ENCODE peak calls at places on chromosomes 11 and 22, in nine cellular contexts. One of them, this sample, is unnamed. For H3K27me3, the result is how much of the 10 kb centered on the place peaks cover.

GRCh38 chr11:76206327-76207081 is at the start of gene WNT11:
- DNase-seq in transverse colon: peak
- DNase-seq in thoracic aorta: no peak
- DNase-seq in Peyer's patch: peak
- DNase-seq in IMR-90: no peak
- DNase-seq in H9: peak
- DNase-seq in stomach: peak
- DNase-seq in PC-9: peak
- DNase-seq in fibroblast of lung: peak
- DNase-seq in this sample: no peak

GRCh38 chr22:29216873-29217666 is 11.4 kb downstream of the EMID1 start:
- DNase-seq in transverse colon: no peak
- DNase-seq in thoracic aorta: no peak
- DNase-seq in Peyer's patch: no peak
- DNase-seq in IMR-90: peak
- DNase-seq in H9: peak
- DNase-seq in stomach: no peak
- DNase-seq in PC-9: no peak
- DNase-seq in fibroblast of lung: peak
- DNase-seq in this sample: no peak

GRCh38 chr11:116603783-116604323 is 168.9 kb downstream of the BUD13 start:
- DNase-seq in transverse colon: no peak
- DNase-seq in thoracic aorta: no peak
- DNase-seq in Peyer's patch: no peak
- DNase-seq in IMR-90: no peak
- DNase-seq in H9: no peak
- DNase-seq in stomach: no peak
- DNase-seq in PC-9: no peak
- DNase-seq in fibroblast of lung: no peak
- DNase-seq in this sample: no peak

GRCh38 chr11:6129011-6129410 is 21.5 kb downstream of the OR56B4 start:
- DNase-seq in transverse colon: no peak
- DNase-seq in thoracic aorta: no peak
- DNase-seq in Peyer's patch: no peak
- DNase-seq in IMR-90: no peak
- DNase-seq in H9: no peak
- DNase-seq in stomach: no peak
- DNase-seq in PC-9: no peak
- DNase-seq in fibroblast of lung: no peak
- DNase-seq in this sample: no peak

GRCh38 chr11:12478743-12479142 is 101.4 kb downstream of the PARVA start:
- DNase-seq in transverse colon: no peak
- DNase-seq in thoracic aorta: no peak
- DNase-seq in Peyer's patch: no peak
- DNase-seq in IMR-90: peak
- DNase-seq in H9: no peak
- DNase-seq in stomach: no peak
- DNase-seq in PC-9: no peak
- DNase-seq in fibroblast of lung: peak
- DNase-seq in this sample: no peak

GRCh38 chr11:105937738-105938137 is 84.3 kb downstream of the MSANTD4 start:
- DNase-seq in transverse colon: no peak
- DNase-seq in thoracic aorta: no peak
- DNase-seq in Peyer's patch: no peak
- DNase-seq in IMR-90: peak
- DNase-seq in H9: no peak
- DNase-seq in stomach: no peak
- DNase-seq in PC-9: no peak
- DNase-seq in fibroblast of lung: peak
- DNase-seq in this sample: no peak

GRCh38 chr11:71977743-71978418 is 20.8 kb upstream of the IL18BP start:
- DNase-seq in transverse colon: peak
- DNase-seq in thoracic aorta: no peak
- DNase-seq in Peyer's patch: peak
- DNase-seq in IMR-90: peak
- DNase-seq in H9: no peak
- DNase-seq in stomach: peak
- DNase-seq in PC-9: peak
- DNase-seq in fibroblast of lung: peak
- DNase-seq in this sample: peak

GRCh38 chr11:86687083-86687799 is 14.8 kb upstream of the ME3 start:
- DNase-seq in transverse colon: no peak
- DNase-seq in thoracic aorta: no peak
- DNase-seq in Peyer's patch: no peak
- DNase-seq in IMR-90: no peak
- DNase-seq in H9: no peak
- DNase-seq in stomach: no peak
- DNase-seq in PC-9: no peak
- DNase-seq in fibroblast of lung: peak
- DNase-seq in this sample: no peak

GRCh38 chr22:23745780-23746179 is 5.1 kb downstream of the ZNF70 start:
- DNase-seq in transverse colon: no peak
- DNase-seq in thoracic aorta: no peak
- DNase-seq in Peyer's patch: no peak
- DNase-seq in IMR-90: no peak
- DNase-seq in H9: no peak
- DNase-seq in stomach: peak
- DNase-seq in PC-9: no peak
- DNase-seq in fibroblast of lung: no peak
- DNase-seq in this sample: no peak

GRCh38 chr22:50693462-50693861 is 20.8 kb downstream of the SHANK3 start:
- DNase-seq in transverse colon: no peak
- DNase-seq in thoracic aorta: no peak
- DNase-seq in Peyer's patch: no peak
- DNase-seq in IMR-90: no peak
- DNase-seq in H9: no peak
- DNase-seq in stomach: no peak
- DNase-seq in PC-9: no peak
- DNase-seq in fibroblast of lung: no peak
- DNase-seq in this sample: no peak

GRCh38 chr11:113632981-113633380 is 73.1 kb downstream of the TMPRSS5 start:
- DNase-seq in transverse colon: no peak
- DNase-seq in thoracic aorta: peak
- DNase-seq in Peyer's patch: no peak
- DNase-seq in IMR-90: no peak
- DNase-seq in H9: no peak
- DNase-seq in stomach: no peak
- DNase-seq in PC-9: no peak
- DNase-seq in fibroblast of lung: peak
- DNase-seq in this sample: no peak

GRCh38 chr11:65338680-65339079 is 5.0 kb downstream of the DPF2 start:
- DNase-seq in transverse colon: no peak
- DNase-seq in thoracic aorta: no peak
- DNase-seq in Peyer's patch: no peak
- DNase-seq in IMR-90: no peak
- DNase-seq in H9: no peak
- DNase-seq in stomach: no peak
- DNase-seq in PC-9: no peak
- DNase-seq in fibroblast of lung: no peak
- DNase-seq in this sample: no peak

GRCh38 chr11:116471608-116472007 is 301.2 kb downstream of the BUD13 start:
- DNase-seq in transverse colon: no peak
- DNase-seq in thoracic aorta: no peak
- DNase-seq in Peyer's patch: no peak
- DNase-seq in IMR-90: peak
- DNase-seq in H9: no peak
- DNase-seq in stomach: no peak
- DNase-seq in PC-9: no peak
- DNase-seq in fibroblast of lung: peak
- DNase-seq in this sample: no peak

GRCh38 chr11:47004595-47005033 is 68.1 kb downstream of the CSTPP1 start:
- DNase-seq in transverse colon: peak
- DNase-seq in thoracic aorta: peak
- DNase-seq in Peyer's patch: peak
- DNase-seq in IMR-90: peak
- DNase-seq in H9: no peak
- DNase-seq in stomach: peak
- DNase-seq in PC-9: peak
- DNase-seq in fibroblast of lung: peak
- DNase-seq in this sample: no peak

GRCh38 chr11:13030857-13031256 is 21.7 kb downstream of the RASSF10 start:
- DNase-seq in transverse colon: peak
- DNase-seq in thoracic aorta: no peak
- DNase-seq in Peyer's patch: no peak
- DNase-seq in IMR-90: no peak
- DNase-seq in H9: no peak
- DNase-seq in stomach: peak
- DNase-seq in PC-9: no peak
- DNase-seq in fibroblast of lung: no peak
- DNase-seq in this sample: no peak

GRCh38 chr11:58900479-58901420 is 38.5 kb upstream of the GLYATL1 start:
- DNase-seq in transverse colon: peak
- DNase-seq in thoracic aorta: no peak
- DNase-seq in Peyer's patch: peak
- DNase-seq in IMR-90: peak
- DNase-seq in H9: peak
- DNase-seq in stomach: peak
- DNase-seq in PC-9: peak
- DNase-seq in fibroblast of lung: peak
- DNase-seq in this sample: no peak

GRCh38 chr11:122642971-122643370 is 12.6 kb upstream of the UBASH3B start:
- DNase-seq in transverse colon: no peak
- DNase-seq in thoracic aorta: no peak
- DNase-seq in Peyer's patch: no peak
- DNase-seq in IMR-90: peak
- DNase-seq in H9: no peak
- DNase-seq in stomach: no peak
- DNase-seq in PC-9: no peak
- DNase-seq in fibroblast of lung: peak
- DNase-seq in this sample: no peak

GRCh38 chr11:31069447-31070205 is 299.9 kb downstream of the DCDC1 start:
- DNase-seq in transverse colon: no peak
- DNase-seq in thoracic aorta: no peak
- DNase-seq in Peyer's patch: no peak
- DNase-seq in IMR-90: no peak
- DNase-seq in H9: no peak
- DNase-seq in stomach: no peak
- DNase-seq in PC-9: no peak
- DNase-seq in fibroblast of lung: peak
- DNase-seq in this sample: no peak

GRCh38 chr11:1649021-1649420 is 19.4 kb downstream of the KRTAP5-5 start:
- DNase-seq in transverse colon: no peak
- DNase-seq in thoracic aorta: no peak
- DNase-seq in Peyer's patch: no peak
- DNase-seq in IMR-90: no peak
- DNase-seq in H9: no peak
- DNase-seq in stomach: no peak
- DNase-seq in PC-9: no peak
- DNase-seq in fibroblast of lung: no peak
- DNase-seq in this sample: no peak

DNA sequence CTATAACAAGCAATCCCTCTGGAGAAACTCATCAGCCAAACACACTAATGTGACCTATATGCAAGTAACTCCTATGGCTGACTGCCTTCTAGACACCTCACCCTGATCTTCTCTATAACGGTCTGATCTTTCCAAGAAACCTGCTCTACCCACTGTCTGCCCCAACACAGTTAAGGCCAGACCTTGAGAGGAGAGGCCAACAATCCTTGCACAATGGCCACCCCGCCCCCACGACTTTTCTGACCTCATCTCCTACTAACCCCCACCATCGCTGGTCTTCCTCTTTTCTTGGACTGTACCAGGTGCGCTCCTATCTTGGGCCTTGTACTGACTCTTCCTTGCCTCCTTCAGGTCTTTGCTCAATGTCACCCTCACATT is 12.5 kb downstream of the HIRA start:
- DNase-seq in transverse colon: no peak
- DNase-seq in thoracic aorta: no peak
- DNase-seq in Peyer's patch: no peak
- DNase-seq in IMR-90: no peak
- DNase-seq in H9: no peak
- DNase-seq in stomach: no peak
- DNase-seq in PC-9: no peak
- DNase-seq in fibroblast of lung: no peak
- DNase-seq in this sample: no peak
- TF ChIP-seq CTCF in transverse colon: no peak
- TF ChIP-seq CTCF in thoracic aorta: no peak
- TF ChIP-seq CTCF in Peyer's patch: no peak
- TF ChIP-seq CTCF in IMR-90: no peak
- TF ChIP-seq CTCF in H9: no peak
- TF ChIP-seq CTCF in stomach: no peak
- TF ChIP-seq CTCF in PC-9: no peak
- TF ChIP-seq CTCF in fibroblast of lung: no peak
- TF ChIP-seq CTCF in this sample: no peak

GRCh38 chr11:112478806-112479205 is 218.1 kb upstream of the PLET1 start:
- DNase-seq in transverse colon: no peak
- DNase-seq in thoracic aorta: no peak
- DNase-seq in Peyer's patch: no peak
- DNase-seq in IMR-90: no peak
- DNase-seq in H9: no peak
- DNase-seq in stomach: no peak
- DNase-seq in PC-9: no peak
- DNase-seq in fibroblast of lung: no peak
- DNase-seq in this sample: no peak
- H3K27me3 ChIP-seq in transverse colon: under half
- H3K27me3 ChIP-seq in thoracic aorta: under half
- H3K27me3 ChIP-seq in Peyer's patch: under half
- H3K27me3 ChIP-seq in IMR-90: under half
- H3K27me3 ChIP-seq in H9: under half
- H3K27me3 ChIP-seq in stomach: under half
- H3K27me3 ChIP-seq in PC-9: under half
- H3K27me3 ChIP-seq in fibroblast of lung: under half
- H3K27me3 ChIP-seq in this sample: under half

DNA sequence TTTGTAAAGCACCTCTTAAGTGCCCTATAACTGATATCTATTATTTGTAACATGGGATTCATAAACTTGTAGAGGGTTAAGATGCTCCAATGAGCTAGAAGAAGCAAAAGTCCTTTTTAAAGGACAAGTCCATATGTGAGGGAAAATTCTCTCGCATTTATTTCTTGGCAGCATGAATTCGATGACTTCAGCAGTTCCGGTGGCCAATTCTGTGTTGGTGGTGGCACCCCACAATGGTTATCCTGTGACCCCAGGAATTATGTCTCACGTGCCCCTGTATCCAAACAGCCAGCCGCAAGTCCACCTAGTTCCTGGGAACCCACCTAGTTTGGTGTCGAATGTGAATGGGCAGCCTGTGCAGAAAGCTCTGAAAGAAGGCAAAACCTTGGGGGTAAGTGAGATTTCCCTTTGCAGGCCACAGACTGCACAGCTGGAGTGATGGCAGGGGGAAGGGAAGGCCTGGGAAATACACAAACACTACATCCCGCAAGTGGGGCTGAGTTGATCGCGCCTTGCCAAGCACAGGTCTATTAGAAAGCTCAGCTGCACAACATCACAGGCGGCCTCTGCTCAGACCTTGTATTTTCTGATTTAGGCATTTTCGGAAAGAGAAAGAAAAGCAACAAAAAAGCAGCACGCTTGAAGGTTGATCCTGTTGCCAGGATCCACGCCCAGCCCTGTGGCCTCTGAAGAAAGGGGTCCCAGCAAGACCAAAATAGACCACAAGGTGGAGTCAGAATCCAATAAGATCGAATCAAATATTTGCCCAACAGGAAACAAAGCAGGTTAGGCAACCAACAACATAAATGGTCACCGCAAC is 1.5 kb downstream of the MS4A8 start:
- DNase-seq in transverse colon: peak
- DNase-seq in thoracic aorta: no peak
- DNase-seq in Peyer's patch: no peak
- DNase-seq in IMR-90: no peak
- DNase-seq in H9: peak
- DNase-seq in stomach: peak
- DNase-seq in PC-9: no peak
- DNase-seq in fibroblast of lung: no peak
- DNase-seq in this sample: no peak
- TF ChIP-seq CTCF in transverse colon: peak
- TF ChIP-seq CTCF in thoracic aorta: no peak
- TF ChIP-seq CTCF in Peyer's patch: peak
- TF ChIP-seq CTCF in IMR-90: no peak
- TF ChIP-seq CTCF in H9: peak
- TF ChIP-seq CTCF in stomach: peak
- TF ChIP-seq CTCF in PC-9: peak
- TF ChIP-seq CTCF in fibroblast of lung: peak
- TF ChIP-seq CTCF in this sample: no peak

GRCh38 chr22:39984750-39985149 is 10.0 kb upstream of the FAM83F start:
- DNase-seq in transverse colon: no peak
- DNase-seq in thoracic aorta: no peak
- DNase-seq in Peyer's patch: no peak
- DNase-seq in IMR-90: no peak
- DNase-seq in H9: no peak
- DNase-seq in stomach: no peak
- DNase-seq in PC-9: no peak
- DNase-seq in fibroblast of lung: no peak
- DNase-seq in this sample: no peak
- H3K27me3 ChIP-seq in transverse colon: under half
- H3K27me3 ChIP-seq in thoracic aorta: under half
- H3K27me3 ChIP-seq in Peyer's patch: under half
- H3K27me3 ChIP-seq in IMR-90: half or more
- H3K27me3 ChIP-seq in H9: under half
- H3K27me3 ChIP-seq in stomach: under half
- H3K27me3 ChIP-seq in PC-9: half or more
- H3K27me3 ChIP-seq in fibroblast of lung: under half
- H3K27me3 ChIP-seq in this sample: under half